ENCODE peak calls at places on chromosomes 3 and 15, in nine cellular contexts. One of them, this sample, is unnamed.
A peak's percentile ranks its signal among the peaks of the same experiment; 100 is the strongest.

GRCh38 chr3:192571197-192571791 is 156.0 kb downstream of the FGF12 start:
- DNase-seq in upper lobe of right lung: peak; percentile 67
- DNase-seq in heart left ventricle: peak; percentile 88
- DNase-seq in esophagus muscularis mucosa: no peak
- DNase-seq in cardiac muscle cell: peak; percentile 53
- DNase-seq in ovary: peak; percentile 44
- DNase-seq in left ventricle myocardium inferior: peak; percentile 78
- DNase-seq in breast epithelium: peak; percentile 65
- DNase-seq in lower lobe of right lung: peak; percentile 42
- DNase-seq in this sample: peak; percentile 78

GRCh38 chr15:78319588-78319987 is 20.2 kb upstream of the SKIC8 start:
- DNase-seq in cardiac muscle cell: no peak
- DNase-seq in esophagus muscularis mucosa: no peak
- DNase-seq in left ventricle myocardium inferior: no peak
- DNase-seq in ovary: no peak
- DNase-seq in breast epithelium: no peak
- DNase-seq in upper lobe of right lung: no peak
- DNase-seq in heart left ventricle: no peak
- DNase-seq in lower lobe of right lung: peak; percentile 23
- DNase-seq in this sample: no peak

GRCh38 chr3:158847466-158847849 is 45.6 kb downstream of the MFSD1 start:
- DNase-seq in esophagus muscularis mucosa: no peak
- DNase-seq in cardiac muscle cell: peak; percentile 8
- DNase-seq in heart left ventricle: no peak
- DNase-seq in lower lobe of right lung: no peak
- DNase-seq in breast epithelium: no peak
- DNase-seq in ovary: no peak
- DNase-seq in left ventricle myocardium inferior: no peak
- DNase-seq in upper lobe of right lung: no peak
- DNase-seq in this sample: no peak

GRCh38 chr3:119469378-119470189 is 821 bp downstream of the POGLUT1 start:
- DNase-seq in lower lobe of right lung: no peak
- DNase-seq in breast epithelium: no peak
- DNase-seq in cardiac muscle cell: peak; percentile 60
- DNase-seq in upper lobe of right lung: no peak
- DNase-seq in ovary: peak; percentile 13
- DNase-seq in esophagus muscularis mucosa: no peak
- DNase-seq in heart left ventricle: no peak
- DNase-seq in left ventricle myocardium inferior: no peak
- DNase-seq in this sample: no peak

GRCh38 chr3:124599779-124600693 is 130.2 kb upstream of the UMPS start:
- DNase-seq in esophagus muscularis mucosa: no peak
- DNase-seq in lower lobe of right lung: no peak
- DNase-seq in ovary: no peak
- DNase-seq in cardiac muscle cell: no peak
- DNase-seq in upper lobe of right lung: no peak
- DNase-seq in breast epithelium: no peak
- DNase-seq in heart left ventricle: peak; percentile 36
- DNase-seq in left ventricle myocardium inferior: no peak
- DNase-seq in this sample: no peak

GRCh38 chr3:148128136-148128535 is 569.6 kb upstream of the AGTR1 start:
- DNase-seq in lower lobe of right lung: no peak
- DNase-seq in esophagus muscularis mucosa: no peak
- DNase-seq in ovary: no peak
- DNase-seq in cardiac muscle cell: no peak
- DNase-seq in breast epithelium: no peak
- DNase-seq in upper lobe of right lung: no peak
- DNase-seq in left ventricle myocardium inferior: no peak
- DNase-seq in heart left ventricle: no peak
- DNase-seq in this sample: no peak

GRCh38 chr15:23853291-23853690 is 166.2 kb upstream of the NDN start:
- DNase-seq in upper lobe of right lung: no peak
- DNase-seq in breast epithelium: no peak
- DNase-seq in cardiac muscle cell: no peak
- DNase-seq in left ventricle myocardium inferior: no peak
- DNase-seq in ovary: no peak
- DNase-seq in heart left ventricle: no peak
- DNase-seq in esophagus muscularis mucosa: no peak
- DNase-seq in lower lobe of right lung: no peak
- DNase-seq in this sample: no peak

GRCh38 chr3:94686208-94686607 is 623.3 kb downstream of the NSUN3 start:
- DNase-seq in heart left ventricle: no peak
- DNase-seq in left ventricle myocardium inferior: no peak
- DNase-seq in cardiac muscle cell: no peak
- DNase-seq in breast epithelium: no peak
- DNase-seq in upper lobe of right lung: no peak
- DNase-seq in esophagus muscularis mucosa: no peak
- DNase-seq in lower lobe of right lung: no peak
- DNase-seq in ovary: no peak
- DNase-seq in this sample: no peak

GRCh38 chr15:32817570-32817969 is 99.8 kb downstream of the GREM1 start:
- DNase-seq in lower lobe of right lung: no peak
- DNase-seq in cardiac muscle cell: no peak
- DNase-seq in heart left ventricle: no peak
- DNase-seq in left ventricle myocardium inferior: no peak
- DNase-seq in upper lobe of right lung: no peak
- DNase-seq in breast epithelium: no peak
- DNase-seq in esophagus muscularis mucosa: no peak
- DNase-seq in ovary: no peak
- DNase-seq in this sample: no peak

GRCh38 chr3:43879166-43879565 is 188.4 kb downstream of the ABHD5 start:
- DNase-seq in ovary: no peak
- DNase-seq in heart left ventricle: no peak
- DNase-seq in left ventricle myocardium inferior: no peak
- DNase-seq in lower lobe of right lung: no peak
- DNase-seq in breast epithelium: no peak
- DNase-seq in esophagus muscularis mucosa: no peak
- DNase-seq in upper lobe of right lung: no peak
- DNase-seq in cardiac muscle cell: no peak
- DNase-seq in this sample: peak; percentile 21

GRCh38 chr15:95291878-95292472 is 1038.5 kb upstream of the NR2F2 start:
- DNase-seq in lower lobe of right lung: no peak
- DNase-seq in esophagus muscularis mucosa: no peak
- DNase-seq in cardiac muscle cell: peak; percentile 60
- DNase-seq in heart left ventricle: no peak
- DNase-seq in upper lobe of right lung: no peak
- DNase-seq in left ventricle myocardium inferior: no peak
- DNase-seq in ovary: no peak
- DNase-seq in breast epithelium: no peak
- DNase-seq in this sample: no peak

GRCh38 chr15:98203872-98204660 is 243.6 kb downstream of the ARRDC4 start:
- DNase-seq in heart left ventricle: no peak
- DNase-seq in upper lobe of right lung: no peak
- DNase-seq in breast epithelium: no peak
- DNase-seq in left ventricle myocardium inferior: no peak
- DNase-seq in lower lobe of right lung: no peak
- DNase-seq in cardiac muscle cell: no peak
- DNase-seq in esophagus muscularis mucosa: no peak
- DNase-seq in ovary: no peak
- DNase-seq in this sample: no peak

GRCh38 chr3:45446706-45447105 is 58.3 kb downstream of the LARS2 start:
- DNase-seq in esophagus muscularis mucosa: no peak
- DNase-seq in cardiac muscle cell: no peak
- DNase-seq in ovary: no peak
- DNase-seq in left ventricle myocardium inferior: no peak
- DNase-seq in heart left ventricle: no peak
- DNase-seq in upper lobe of right lung: no peak
- DNase-seq in breast epithelium: no peak
- DNase-seq in lower lobe of right lung: no peak
- DNase-seq in this sample: no peak

GRCh38 chr15:83854314-83854713 is 200.4 kb downstream of the ADAMTSL3 start:
- DNase-seq in left ventricle myocardium inferior: no peak
- DNase-seq in cardiac muscle cell: peak; percentile 31
- DNase-seq in heart left ventricle: no peak
- DNase-seq in upper lobe of right lung: no peak
- DNase-seq in esophagus muscularis mucosa: no peak
- DNase-seq in breast epithelium: no peak
- DNase-seq in ovary: no peak
- DNase-seq in lower lobe of right lung: no peak
- DNase-seq in this sample: no peak

GRCh38 chr3:143081844-143082778 is 37.5 kb upstream of the CHST2 start:
- DNase-seq in esophagus muscularis mucosa: peak; percentile 68
- DNase-seq in cardiac muscle cell: no peak
- DNase-seq in heart left ventricle: no peak
- DNase-seq in upper lobe of right lung: no peak
- DNase-seq in ovary: no peak
- DNase-seq in lower lobe of right lung: no peak
- DNase-seq in breast epithelium: no peak
- DNase-seq in left ventricle myocardium inferior: no peak
- DNase-seq in this sample: no peak

GRCh38 chr3:112635674-112636073 is 5.3 kb downstream of the CCDC80 start:
- DNase-seq in cardiac muscle cell: peak; percentile 86
- DNase-seq in breast epithelium: no peak
- DNase-seq in ovary: peak; percentile 65
- DNase-seq in left ventricle myocardium inferior: no peak
- DNase-seq in upper lobe of right lung: no peak
- DNase-seq in esophagus muscularis mucosa: no peak
- DNase-seq in lower lobe of right lung: no peak
- DNase-seq in heart left ventricle: no peak
- DNase-seq in this sample: no peak
- H3K4me1 ChIP-seq in cardiac muscle cell: peaks cover 32% of the 10 kb centered on the region
- H3K4me1 ChIP-seq in breast epithelium: no peaks in the 10 kb centered on the region
- H3K4me1 ChIP-seq in ovary: peaks cover 22% of the 10 kb centered on the region
- H3K4me1 ChIP-seq in left ventricle myocardium inferior: peaks cover 6% of the 10 kb centered on the region
- H3K4me1 ChIP-seq in upper lobe of right lung: peaks cover 6% of the 10 kb centered on the region
- H3K4me1 ChIP-seq in esophagus muscularis mucosa: peaks cover 94% of the 10 kb centered on the region
- H3K4me1 ChIP-seq in lower lobe of right lung: peaks cover 4% of the 10 kb centered on the region
- H3K4me1 ChIP-seq in heart left ventricle: peaks cover 3% of the 10 kb centered on the region
- H3K4me1 ChIP-seq in this sample: no peaks in the 10 kb centered on the region

GRCh38 chr3:179067839-179068238 is 3.8 kb downstream of the ZMAT3 start:
- DNase-seq in lower lobe of right lung: no peak
- DNase-seq in upper lobe of right lung: no peak
- DNase-seq in breast epithelium: no peak
- DNase-seq in ovary: no peak
- DNase-seq in heart left ventricle: no peak
- DNase-seq in esophagus muscularis mucosa: no peak
- DNase-seq in cardiac muscle cell: peak; percentile 26
- DNase-seq in left ventricle myocardium inferior: no peak
- DNase-seq in this sample: no peak
- H3K27ac ChIP-seq in lower lobe of right lung: no peak overlapping the region
- H3K27ac ChIP-seq in upper lobe of right lung: no peak overlapping the region
- H3K27ac ChIP-seq in breast epithelium: no peak overlapping the region
- H3K27ac ChIP-seq in ovary: no peak overlapping the region
- H3K27ac ChIP-seq in heart left ventricle: no peak overlapping the region
- H3K27ac ChIP-seq in esophagus muscularis mucosa: no peak overlapping the region
- H3K27ac ChIP-seq in cardiac muscle cell: no peak overlapping the region
- H3K27ac ChIP-seq in left ventricle myocardium inferior: no peak overlapping the region
- H3K27ac ChIP-seq in this sample: no peak overlapping the region

GRCh38 chr3:27022096-27022761 is 347.0 kb downstream of the NEK10 start:
- DNase-seq in heart left ventricle: no peak
- DNase-seq in ovary: no peak
- DNase-seq in esophagus muscularis mucosa: no peak
- DNase-seq in breast epithelium: no peak
- DNase-seq in upper lobe of right lung: no peak
- DNase-seq in lower lobe of right lung: no peak
- DNase-seq in left ventricle myocardium inferior: no peak
- DNase-seq in cardiac muscle cell: no peak
- DNase-seq in this sample: no peak
- TF ChIP-seq CTCF in heart left ventricle: no peak
- TF ChIP-seq CTCF in ovary: no peak
- TF ChIP-seq CTCF in esophagus muscularis mucosa: no peak
- TF ChIP-seq CTCF in breast epithelium: no peak
- TF ChIP-seq CTCF in upper lobe of right lung: no peak
- TF ChIP-seq CTCF in lower lobe of right lung: no peak
- TF ChIP-seq CTCF in left ventricle myocardium inferior: no peak
- TF ChIP-seq CTCF in cardiac muscle cell: no peak
- TF ChIP-seq CTCF in this sample: no peak

DNA sequence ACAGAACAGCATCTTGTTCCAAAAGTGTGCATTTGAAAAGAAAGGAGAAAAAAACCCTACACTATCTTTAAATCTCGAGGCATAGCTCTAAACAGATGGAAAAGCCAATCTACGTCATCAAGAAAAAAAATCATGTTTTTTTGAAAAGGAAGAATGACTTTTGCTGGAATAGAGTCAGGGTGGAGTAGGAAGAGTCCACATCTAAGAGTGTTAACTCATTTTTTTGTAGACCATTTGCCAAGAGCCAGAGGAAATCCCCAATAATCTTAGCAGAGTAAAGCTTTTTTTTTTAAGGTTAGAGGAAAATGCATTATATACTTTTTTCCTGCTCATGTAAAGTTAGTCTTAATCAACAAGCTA is 23.7 kb downstream of the ABI3BP start:
- DNase-seq in heart left ventricle: no peak
- DNase-seq in lower lobe of right lung: no peak
- DNase-seq in left ventricle myocardium inferior: no peak
- DNase-seq in breast epithelium: no peak
- DNase-seq in ovary: no peak
- DNase-seq in esophagus muscularis mucosa: no peak
- DNase-seq in upper lobe of right lung: no peak
- DNase-seq in cardiac muscle cell: no peak
- DNase-seq in this sample: no peak
- H3K4me1 ChIP-seq in heart left ventricle: no peaks in the 10 kb centered on the region
- H3K4me1 ChIP-seq in lower lobe of right lung: peaks cover 12% of the 10 kb centered on the region
- H3K4me1 ChIP-seq in left ventricle myocardium inferior: no peaks in the 10 kb centered on the region
- H3K4me1 ChIP-seq in breast epithelium: no peaks in the 10 kb centered on the region
- H3K4me1 ChIP-seq in ovary: peaks cover 3% of the 10 kb centered on the region
- H3K4me1 ChIP-seq in esophagus muscularis mucosa: peaks cover 39% of the 10 kb centered on the region
- H3K4me1 ChIP-seq in upper lobe of right lung: peaks cover 18% of the 10 kb centered on the region
- H3K4me1 ChIP-seq in cardiac muscle cell: no peaks in the 10 kb centered on the region
- H3K4me1 ChIP-seq in this sample: no peaks in the 10 kb centered on the region